ENCODE peak calls at places on chromosomes 11 and 22, in seven cellular contexts. One of them, this sample, is unnamed.

GRCh38 chr11:35549787-35550186 is 24.4 kb upstream of the PAMR1 start:
- DNase-seq in activated CD8-positive, alpha-beta T cell treated with anti-CD3 and anti-CD28 coated beads, Interleukin-2, amount 10 ng/mL, durations not matched to agents 7 days and 5 days: no peak
- DNase-seq in GM12891: no peak
- DNase-seq in RPMI7951: peak
- DNase-seq in astrocyte of the spinal cord: peak
- DNase-seq in SHP77: no peak
- DNase-seq in renal cortical epithelial cell: peak
- DNase-seq in this sample: no peak

GRCh38 chr11:45102361-45102809 is 44.1 kb upstream of the PRDM11 start:
- DNase-seq in activated CD8-positive, alpha-beta T cell treated with anti-CD3 and anti-CD28 coated beads, Interleukin-2, amount 10 ng/mL, durations not matched to agents 7 days and 5 days: no peak
- DNase-seq in GM12891: no peak
- DNase-seq in RPMI7951: peak
- DNase-seq in astrocyte of the spinal cord: no peak
- DNase-seq in SHP77: no peak
- DNase-seq in renal cortical epithelial cell: no peak
- DNase-seq in this sample: no peak

GRCh38 chr11:121104223-121104831 is 3.3 kb downstream of the TECTA start:
- DNase-seq in activated CD8-positive, alpha-beta T cell treated with anti-CD3 and anti-CD28 coated beads, Interleukin-2, amount 10 ng/mL, durations not matched to agents 7 days and 5 days: no peak
- DNase-seq in GM12891: no peak
- DNase-seq in RPMI7951: no peak
- DNase-seq in astrocyte of the spinal cord: no peak
- DNase-seq in SHP77: no peak
- DNase-seq in renal cortical epithelial cell: no peak
- DNase-seq in this sample: no peak

GRCh38 chr11:2779981-2780849 is 80.4 kb upstream of the KCNQ1OT1 start:
- DNase-seq in activated CD8-positive, alpha-beta T cell treated with anti-CD3 and anti-CD28 coated beads, Interleukin-2, amount 10 ng/mL, durations not matched to agents 7 days and 5 days: no peak
- DNase-seq in GM12891: no peak
- DNase-seq in RPMI7951: no peak
- DNase-seq in astrocyte of the spinal cord: no peak
- DNase-seq in SHP77: peak
- DNase-seq in renal cortical epithelial cell: no peak
- DNase-seq in this sample: no peak

GRCh38 chr22:37566329-37566837 is 6.1 kb downstream of the CDC42EP1 start:
- DNase-seq in activated CD8-positive, alpha-beta T cell treated with anti-CD3 and anti-CD28 coated beads, Interleukin-2, amount 10 ng/mL, durations not matched to agents 7 days and 5 days: peak
- DNase-seq in GM12891: no peak
- DNase-seq in RPMI7951: no peak
- DNase-seq in astrocyte of the spinal cord: no peak
- DNase-seq in SHP77: no peak
- DNase-seq in renal cortical epithelial cell: no peak
- DNase-seq in this sample: no peak

GRCh38 chr11:92225563-92226308 is 1.1 kb downstream of the FAT3 start:
- DNase-seq in activated CD8-positive, alpha-beta T cell treated with anti-CD3 and anti-CD28 coated beads, Interleukin-2, amount 10 ng/mL, durations not matched to agents 7 days and 5 days: no peak
- DNase-seq in GM12891: no peak
- DNase-seq in RPMI7951: no peak
- DNase-seq in astrocyte of the spinal cord: peak
- DNase-seq in SHP77: peak
- DNase-seq in renal cortical epithelial cell: no peak
- DNase-seq in this sample: peak

GRCh38 chr11:10640308-10640707 is 53.2 kb downstream of the IRAG1 start:
- DNase-seq in activated CD8-positive, alpha-beta T cell treated with anti-CD3 and anti-CD28 coated beads, Interleukin-2, amount 10 ng/mL, durations not matched to agents 7 days and 5 days: no peak
- DNase-seq in GM12891: no peak
- DNase-seq in RPMI7951: no peak
- DNase-seq in astrocyte of the spinal cord: no peak
- DNase-seq in SHP77: no peak
- DNase-seq in renal cortical epithelial cell: no peak
- DNase-seq in this sample: no peak

GRCh38 chr11:10657308-10658271 is 36.0 kb downstream of the IRAG1 start:
- DNase-seq in activated CD8-positive, alpha-beta T cell treated with anti-CD3 and anti-CD28 coated beads, Interleukin-2, amount 10 ng/mL, durations not matched to agents 7 days and 5 days: no peak
- DNase-seq in GM12891: no peak
- DNase-seq in RPMI7951: peak
- DNase-seq in astrocyte of the spinal cord: peak
- DNase-seq in SHP77: no peak
- DNase-seq in renal cortical epithelial cell: peak
- DNase-seq in this sample: no peak

GRCh38 chr11:34855021-34855753 is 61.0 kb downstream of the APIP start:
- DNase-seq in activated CD8-positive, alpha-beta T cell treated with anti-CD3 and anti-CD28 coated beads, Interleukin-2, amount 10 ng/mL, durations not matched to agents 7 days and 5 days: no peak
- DNase-seq in GM12891: no peak
- DNase-seq in RPMI7951: no peak
- DNase-seq in astrocyte of the spinal cord: no peak
- DNase-seq in SHP77: no peak
- DNase-seq in renal cortical epithelial cell: peak
- DNase-seq in this sample: no peak

GRCh38 chr22:37326726-37327125 is 44.4 kb downstream of the CYTH4 start:
- DNase-seq in activated CD8-positive, alpha-beta T cell treated with anti-CD3 and anti-CD28 coated beads, Interleukin-2, amount 10 ng/mL, durations not matched to agents 7 days and 5 days: no peak
- DNase-seq in GM12891: no peak
- DNase-seq in RPMI7951: no peak
- DNase-seq in astrocyte of the spinal cord: no peak
- DNase-seq in SHP77: no peak
- DNase-seq in renal cortical epithelial cell: no peak
- DNase-seq in this sample: no peak

GRCh38 chr11:71563401-71563800 is 2.0 kb upstream of the KRTAP5-10 start:
- DNase-seq in activated CD8-positive, alpha-beta T cell treated with anti-CD3 and anti-CD28 coated beads, Interleukin-2, amount 10 ng/mL, durations not matched to agents 7 days and 5 days: peak
- DNase-seq in GM12891: peak
- DNase-seq in RPMI7951: peak
- DNase-seq in astrocyte of the spinal cord: peak
- DNase-seq in SHP77: peak
- DNase-seq in renal cortical epithelial cell: peak
- DNase-seq in this sample: no peak